ENCODE peak calls at places on chromosomes 7 and 10, in five cellular contexts. I is GM12892, C is uterus, L is transverse colon, S is H1. R is an unnamed sample.

GRCh38 chr7:97357459-97357858 is 240.0 kb downstream of the SDHAF3 start:
- DNase-seq in I (no peak), C (no peak), L (no peak), S (no peak), R (no peak)

GRCh38 chr10:14397069-14397468 is 66.3 kb upstream of the FRMD4A start:
- DNase-seq in I (no peak), C (peak; percentile 28), L (no peak), S (peak; percentile 17), R (peak; percentile 49)

GRCh38 chr10:80462277-80462985 is 8.3 kb downstream of the TSPAN14 start:
- DNase-seq in I (no peak), C (peak; percentile 58), L (no peak), S (no peak), R (no peak)

GRCh38 chr10:80468002-80468401 is 13.9 kb downstream of the TSPAN14 start:
- DNase-seq in I (no peak), C (peak; percentile 76), L (peak; percentile 72), S (no peak), R (no peak)

GRCh38 chr10:50396491-50397311 is 145.4 kb upstream of the ASAH2 start:
- DNase-seq in I (no peak), C (no peak), L (no peak), S (no peak), R (no peak)

GRCh38 chr10:104515670-104516199 is 125.4 kb upstream of the SORCS3 start:
- DNase-seq in I (no peak), C (no peak), L (no peak), S (no peak), R (no peak)

GRCh38 chr7:156944876-156945275 is 4.6 kb upstream of the NOM1 start:
- DNase-seq in I (no peak), C (no peak), L (no peak), S (no peak), R (no peak)

GRCh38 chr7:100044719-100045118 is 4.9 kb upstream of the ZSCAN21 start:
- DNase-seq in I (no peak), C (no peak), L (peak; percentile 52), S (no peak), R (no peak)

GRCh38 chr10:20855398-20856038 is 41.6 kb downstream of the NEBL start:
- DNase-seq in I (no peak), C (no peak), L (no peak), S (no peak), R (no peak)

GRCh38 chr7:25802473-25802872 is 349.5 kb upstream of the NFE2L3 start:
- DNase-seq in I (no peak), C (no peak), L (no peak), S (no peak), R (no peak)

GRCh38 chr7:55427800-55428199 is 62.7 kb downstream of the LANCL2 start:
- DNase-seq in I (no peak), C (no peak), L (no peak), S (no peak), R (no peak)

GRCh38 chr7:37304926-37305325 is 143.7 kb downstream of the ELMO1 start:
- DNase-seq in I (no peak), C (no peak), L (no peak), S (no peak), R (no peak)

GRCh38 chr7:83060218-83060617 is 102.5 kb downstream of the PCLO start:
- DNase-seq in I (no peak), C (no peak), L (no peak), S (no peak), R (no peak)

GRCh38 chr10:72038458-72039001 is 49.8 kb downstream of the SPOCK2 start:
- DNase-seq in I (no peak), C (no peak), L (no peak), S (no peak), R (peak; percentile 64)

GRCh38 chr10:132231656-132232552 is 45.2 kb downstream of the DPYSL4 start:
- DNase-seq in I (no peak), C (no peak), L (no peak), S (no peak), R (no peak)

GRCh38 chr7:44580945-44581344 is 1.1 kb downstream of the TMED4 start:
- DNase-seq in I (no peak), C (no peak), L (peak; percentile 44), S (no peak), R (no peak)

GRCh38 chr10:43119416-43120115 is 18.7 kb upstream of the CSGALNACT2 start:
- DNase-seq in I (no peak), C (no peak), L (no peak), S (no peak), R (no peak)

GRCh38 chr10:113076949-113077348 is 126.9 kb downstream of the TCF7L2 start:
- DNase-seq in I (no peak), C (no peak), L (no peak), S (no peak), R (no peak)

GRCh38 chr7:101882595-101883564 is 65.5 kb downstream of the CUX1 start:
- DNase-seq in I (no peak), C (peak; percentile 98), L (peak; percentile 85), S (no peak), R (peak; percentile 86)

GRCh38 chr10:134743-135600 is at the start of gene ZMYND11:
- DNase-seq in I (peak; percentile 60), C (peak; percentile 63), L (peak; percentile 68), S (no peak), R (peak; percentile 33)
- TF ChIP-seq POLR2A in I (peak; percentile 43), C (no peak), L (no peak), S (peak; percentile 24), R (peak; percentile 56)

GRCh38 chr10:102644646-102645387 is 538 bp downstream of the TRIM8 start:
- DNase-seq in I (no peak), C (peak; percentile 80), L (peak; percentile 89), S (peak; percentile 56), R (no peak)
- TF ChIP-seq POLR2A in I (peak; percentile 68), C (no peak), L (peak; percentile 75), S (no peak), R (no peak)

DNA sequence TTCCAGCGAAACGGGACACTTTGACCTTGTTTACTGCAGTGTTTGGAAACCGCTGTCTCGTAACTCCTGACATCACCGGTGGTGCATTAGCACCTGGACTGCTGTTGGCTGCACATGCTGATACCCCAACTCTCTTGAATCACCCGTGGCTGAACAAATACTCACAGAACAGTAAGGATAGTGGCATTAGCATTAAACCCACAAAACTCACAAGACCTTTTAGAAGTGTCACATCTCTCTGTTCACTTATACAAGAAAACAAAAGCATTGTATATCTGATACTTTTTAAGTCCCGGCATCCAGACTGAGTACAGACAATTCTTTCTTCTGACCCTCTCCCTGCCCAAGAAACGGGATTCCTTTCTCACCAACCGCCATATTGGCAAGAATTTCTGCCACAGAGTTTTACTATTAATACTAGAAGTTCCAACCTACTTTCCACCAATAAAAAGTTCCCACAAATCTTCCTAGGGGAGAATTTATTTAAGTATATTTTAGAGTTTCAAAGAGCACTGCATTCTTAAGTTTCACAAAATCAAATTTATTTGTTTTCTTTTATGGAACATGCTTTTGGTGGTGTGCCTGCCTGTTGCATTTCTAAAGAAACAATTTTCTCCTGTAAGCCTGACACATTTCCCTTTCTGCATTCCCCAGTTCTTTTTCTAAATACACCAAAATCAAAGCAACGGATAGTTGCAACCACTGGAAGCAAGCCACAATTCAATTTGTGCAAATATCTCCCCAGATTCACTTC is 208.4 kb upstream of the KLF14 start:
- DNase-seq in I (no peak), C (peak; percentile 86), L (peak; percentile 69), S (no peak), R (no peak)
- TF ChIP-seq POLR2A in I (no peak), C (peak; percentile 35), L (peak; percentile 37), S (no peak), R (no peak)

GRCh38 chr10:110357871-110358270 is 53.2 kb upstream of the SMNDC1 start:
- DNase-seq in I (no peak), C (no peak), L (no peak), S (no peak), R (no peak)

GRCh38 chr10:110355922-110356627 is 51.4 kb upstream of the SMNDC1 start:
- DNase-seq in I (no peak), C (no peak), L (peak; percentile 34), S (no peak), R (no peak)

GRCh38 chr10:110358278-110358677 is 53.6 kb upstream of the SMNDC1 start:
- DNase-seq in I (no peak), C (no peak), L (peak; percentile 38), S (no peak), R (no peak)

GRCh38 chr10:110356628-110357245 is 52.0 kb upstream of the SMNDC1 start:
- DNase-seq in I (peak; percentile 65), C (peak; percentile 54), L (peak; percentile 80), S (no peak), R (no peak)

GRCh38 chr10:110357252-110357780 is 52.6 kb upstream of the SMNDC1 start:
- DNase-seq in I (peak; percentile 56), C (peak; percentile 69), L (peak; percentile 45), S (no peak), R (no peak)
- TF ChIP-seq POLR2A in I (peak; percentile 65), C (no peak), L (peak; percentile 10), S (no peak), R (no peak)

GRCh38 chr7:1468899-1469298 is 9.6 kb upstream of the MICALL2 start:
- DNase-seq in I (no peak), C (no peak), L (no peak), S (no peak), R (no peak)
- TF ChIP-seq POLR2A in I (no peak), C (no peak), L (no peak), S (no peak), R (no peak)

DNA sequence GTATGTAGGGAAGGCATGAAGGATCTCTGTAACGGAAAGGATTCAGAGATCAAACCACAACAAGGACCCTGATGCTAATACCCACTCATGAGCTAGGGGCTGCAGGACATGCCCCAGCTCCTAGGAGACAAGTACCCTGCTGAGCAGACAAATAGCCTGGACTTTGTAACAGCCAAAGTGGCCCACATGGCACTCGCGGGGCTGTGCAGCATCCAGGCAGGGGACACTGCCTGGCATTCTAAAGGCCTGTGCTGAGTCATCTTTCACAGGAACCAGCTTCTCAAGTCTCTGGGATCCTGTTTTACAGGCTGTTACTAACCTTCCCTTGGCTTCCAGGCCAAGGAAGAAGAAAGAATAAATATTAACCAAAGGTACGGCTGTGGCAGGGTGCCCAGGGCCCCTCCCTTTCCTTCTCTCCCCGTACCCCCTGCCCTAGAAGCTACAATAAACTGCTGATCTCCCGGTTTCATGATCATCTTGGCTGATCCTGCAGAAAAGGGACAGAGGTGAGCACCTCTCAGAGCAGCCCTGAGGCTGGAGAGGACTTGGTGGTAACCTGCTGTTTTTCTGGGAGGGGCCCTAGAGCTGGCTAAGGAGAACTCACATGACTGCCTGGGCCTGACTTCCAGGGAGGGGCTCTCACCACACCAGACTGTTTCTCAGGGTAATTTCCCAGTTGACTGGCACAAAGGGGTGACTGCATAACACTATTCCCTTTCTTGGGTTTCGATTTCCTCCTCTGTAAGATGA is 4.2 kb upstream of the RPEL1 start:
- DNase-seq in I (no peak), C (no peak), L (peak; percentile 92), S (no peak), R (peak; percentile 59)
- TF ChIP-seq POLR2A in I (no peak), C (no peak), L (peak; percentile 19), S (no peak), R (peak; percentile 16)

GRCh38 chr7:18508441-18509427 is 13.2 kb downstream of the HDAC9 start:
- DNase-seq in I (no peak), C (no peak), L (no peak), S (no peak), R (peak; percentile 42)
- TF ChIP-seq POLR2A in I (peak; percentile 60), C (no peak), L (no peak), S (no peak), R (peak; percentile 38)